ENCODE peak calls at places on chromosomes 13 and 19, in five cellular contexts. G, A, C, P and E are unnamed samples.

GRCh38 chr19:50535672-50536071 is 22.0 kb upstream of the ASPDH start:
- DNase-seq in G (no peak), P (no peak), C (no peak), A (no peak), E (no peak)

GRCh38 chr19:2271516-2272103 is 10.4 kb downstream of the PEAK3 start:
- DNase-seq in A (no peak), G (no peak), C (peak; percentile 82), P (no peak), E (peak; percentile 78)

GRCh38 chr13:48222358-48223015 is 10.5 kb upstream of the ITM2B start:
- DNase-seq in P (no peak), A (no peak), C (peak; percentile 67), G (no peak), E (peak; percentile 81)

GRCh38 chr19:10226376-10227214 is 4.5 kb downstream of the S1PR2 start:
- DNase-seq in G (no peak), A (no peak), C (peak; percentile 90), P (no peak), E (peak; percentile 93)

GRCh38 chr19:1421958-1422305 is 14.5 kb downstream of the DAZAP1 start:
- DNase-seq in A (no peak), C (no peak), G (no peak), P (no peak), E (no peak)

GRCh38 chr19:53132231-53132991 is at the start of gene ZNF415:
- DNase-seq in C (peak; percentile 87), A (peak; percentile 63), G (peak; percentile 31), P (peak; percentile 15), E (peak; percentile 83)

GRCh38 chr19:47239152-47239551 is 8.2 kb upstream of the BBC3 start:
- DNase-seq in G (no peak), A (no peak), C (no peak), P (no peak), E (no peak)

GRCh38 chr19:47145639-47146486 is 15.2 kb downstream of the SAE1 start:
- DNase-seq in C (no peak), A (no peak), P (peak; percentile 19), G (no peak), E (no peak)

GRCh38 chr19:33063356-33064116 is 1.2 kb downstream of the RHPN2 start:
- DNase-seq in G (no peak), P (no peak), A (peak; percentile 35), C (no peak), E (peak; percentile 49)

GRCh38 chr13:67075239-67075638 is 154.9 kb downstream of the PCDH9 start:
- DNase-seq in C (no peak), G (no peak), P (no peak), A (peak; percentile 79), E (peak; percentile 64)

GRCh38 chr13:32179708-32180107 is 135.5 kb downstream of the ZAR1L start:
- DNase-seq in P (no peak), G (no peak), C (no peak), A (no peak), E (no peak)

GRCh38 chr13:89701913-89702312 is 1645.6 kb upstream of the MIR17HG start:
- DNase-seq in P (no peak), A (no peak), G (no peak), C (no peak), E (no peak)

GRCh38 chr13:91347996-91348905 is 764 bp downstream of the MIR17HG start:
- DNase-seq in G (peak; percentile 81), A (no peak), C (peak; percentile 64), P (peak; percentile 52), E (peak; percentile 91)

GRCh38 chr19:55027472-55028337 is 10.4 kb downstream of the GP6 start:
- DNase-seq in A (peak; percentile 23), C (no peak), P (no peak), G (no peak), E (no peak)

GRCh38 chr13:31956944-31957644 is 74.5 kb upstream of the FRY start:
- DNase-seq in P (no peak), C (no peak), A (no peak), G (no peak), E (no peak)

GRCh38 chr19:28397311-28397710 is 815.6 kb downstream of the UQCRFS1 start:
- DNase-seq in C (no peak), G (no peak), P (no peak), A (no peak), E (no peak)

GRCh38 chr19:14762111-14762510 is 16.2 kb downstream of the ADGRE2 start:
- DNase-seq in P (no peak), G (no peak), C (no peak), A (no peak), E (no peak)

GRCh38 chr19:35438527-35438926 is 9.5 kb upstream of the FFAR2 start:
- DNase-seq in A (no peak), G (no peak), P (no peak), C (no peak), E (peak; percentile 33)

GRCh38 chr13:24308068-24308445 is 1.3 kb upstream of the C1QTNF9 start:
- DNase-seq in P (no peak), C (no peak), A (no peak), G (no peak), E (no peak)

GRCh38 chr13:25659091-25659502 is 287.3 kb downstream of the ATP8A2 start:
- DNase-seq in A (peak; percentile 82), G (no peak), C (no peak), P (no peak), E (no peak)

GRCh38 chr13:31875134-31875533 is 135.8 kb downstream of the RXFP2 start:
- DNase-seq in G (no peak), C (no peak), P (no peak), A (no peak), E (peak; percentile 33)

GRCh38 chr13:91690944-91691343 is 292.5 kb downstream of the GPC5 start:
- DNase-seq in P (no peak), G (no peak), C (no peak), A (no peak), E (no peak)

GRCh38 chr19:35466259-35466658 is 18.2 kb downstream of the FFAR2 start:
- DNase-seq in C (no peak), G (no peak), P (no peak), A (no peak), E (no peak)

GRCh38 chr13:31162151-31163008 is 676 bp upstream of the HSPH1 start:
- DNase-seq in A (peak; percentile 92), C (peak; percentile 98), P (peak; percentile 98), G (peak; percentile 87), E (peak; percentile 95)

GRCh38 chr19:45352914-45353796 is 12.6 kb downstream of the KLC3 start:
- DNase-seq in P (no peak), A (no peak), C (no peak), G (no peak), E (no peak)